ENCODE peak calls at places on chromosomes 2 and 18, in seven cellular contexts. D, W, L, Q, T, H and Z are unnamed samples.
A peak's percentile ranks its signal among the peaks of the same experiment; 100 is the strongest.

GRCh38 chr18:9642799-9643445 is 28.6 kb upstream of the PPP4R1 start:
- DNase-seq in D (no peak), W (no peak), L (no peak), Q (no peak), T (no peak), H (no peak), Z (no peak)

GRCh38 chr2:20487392-20488135 is 40.7 kb downstream of the RHOB start:
- DNase-seq in D (no peak), W (peak; percentile 66), L (no peak), Q (no peak), T (no peak), H (no peak), Z (no peak)

GRCh38 chr2:118731396-118731795 is 116.1 kb downstream of the EN1 start:
- DNase-seq in D (no peak), W (no peak), L (no peak), Q (no peak), T (no peak), H (no peak), Z (no peak)

GRCh38 chr2:173854840-173855239 is 110.3 kb downstream of the SP3 start:
- DNase-seq in D (no peak), W (no peak), L (no peak), Q (no peak), T (no peak), H (no peak), Z (no peak)

GRCh38 chr2:9170458-9171130 is 36.0 kb upstream of the ASAP2 start:
- DNase-seq in D (no peak), W (no peak), L (no peak), Q (no peak), T (no peak), H (no peak), Z (no peak)

GRCh38 chr18:36296591-36297418 is 708 bp upstream of the FHOD3 start:
- DNase-seq in D (peak; percentile 67), W (peak; percentile 86), L (peak; percentile 30), Q (peak; percentile 32), T (no peak), H (peak; percentile 73), Z (peak; percentile 34)

GRCh38 chr2:176136375-176137248 is 7.1 kb downstream of the HOXD8 start:
- DNase-seq in D (no peak), W (peak; percentile 75), L (no peak), Q (no peak), T (no peak), H (no peak), Z (no peak)

GRCh38 chr2:105617631-105618350 is 126.9 kb upstream of the NCK2 start:
- DNase-seq in D (peak; percentile 34), W (no peak), L (no peak), Q (peak; percentile 76), T (no peak), H (no peak), Z (no peak)

GRCh38 chr2:215748446-215748845 is 264.9 kb downstream of the MREG start:
- DNase-seq in D (no peak), W (no peak), L (no peak), Q (no peak), T (no peak), H (no peak), Z (no peak)

GRCh38 chr2:37560863-37561614 is 110.4 kb downstream of the CDC42EP3 start:
- DNase-seq in D (no peak), W (no peak), L (no peak), Q (no peak), T (no peak), H (no peak), Z (no peak)

GRCh38 chr2:188089896-188090295 is 201.8 kb upstream of the GULP1 start:
- DNase-seq in D (no peak), W (no peak), L (no peak), Q (no peak), T (no peak), H (no peak), Z (no peak)

GRCh38 chr2:202965810-202966454 is 48.7 kb upstream of the NBEAL1 start:
- DNase-seq in D (peak; percentile 71), W (no peak), L (peak; percentile 3), Q (peak; percentile 17), T (peak; percentile 60), H (no peak), Z (peak; percentile 15)

GRCh38 chr2:925309-925708 is 25.3 kb upstream of the SNTG2 start:
- DNase-seq in D (no peak), W (no peak), L (no peak), Q (no peak), T (no peak), H (no peak), Z (no peak)

GRCh38 chr2:137813176-137813575 is 151.1 kb upstream of the HNMT start:
- DNase-seq in D (no peak), W (no peak), L (no peak), Q (no peak), T (no peak), H (no peak), Z (no peak)

DNA sequence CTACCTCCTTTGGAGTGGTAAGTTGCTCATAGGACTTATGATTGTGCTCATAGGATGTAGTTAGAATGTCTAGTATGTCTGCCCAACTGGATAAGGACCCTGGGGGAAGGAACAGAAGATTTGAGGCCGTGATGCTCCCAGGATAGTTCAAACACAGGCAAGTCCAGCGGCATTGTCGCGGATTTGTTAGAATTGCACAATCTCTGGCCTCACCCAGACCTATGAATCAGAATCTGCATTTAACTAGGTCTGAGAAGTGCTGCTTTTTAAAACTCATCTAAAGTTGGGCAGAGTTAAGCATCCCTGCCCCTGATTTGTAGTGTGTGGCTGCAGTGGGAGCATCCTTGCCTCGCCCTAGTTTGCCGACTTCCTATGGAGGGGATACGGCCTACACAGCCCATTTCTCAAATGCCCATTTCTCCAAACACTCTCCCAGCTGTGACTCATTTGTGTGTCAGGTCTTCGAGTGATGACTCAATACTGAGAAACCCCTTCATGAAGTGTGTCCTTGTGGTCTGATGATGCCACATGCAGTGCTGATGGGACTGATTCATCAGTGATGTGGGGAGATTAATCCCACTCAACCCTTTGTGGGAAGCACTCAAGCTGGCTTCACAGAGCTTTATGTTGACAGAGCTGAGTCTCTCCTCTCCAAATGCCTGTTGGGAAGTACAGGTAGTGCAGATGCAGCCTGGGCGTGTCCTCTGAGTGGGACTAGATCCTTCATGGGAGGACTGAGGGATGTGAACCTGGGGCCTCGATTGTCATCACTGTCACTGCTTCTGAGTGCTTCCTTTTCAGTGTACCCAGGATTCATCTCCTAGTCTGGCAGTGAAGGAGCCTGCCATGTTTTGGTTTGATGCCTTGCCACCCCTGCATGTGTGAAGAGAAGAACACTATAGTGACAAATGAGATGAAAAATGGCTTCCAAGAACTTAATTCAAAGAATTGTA is 18.7 kb downstream of the SMIM21 start:
- DNase-seq in D (no peak), W (no peak), L (no peak), Q (peak; percentile 32), T (no peak), H (no peak), Z (no peak)
- TF ChIP-seq TAF1 in D (no peak), W (no peak), L (no peak), Q (no peak), T (no peak), H (no peak), Z (no peak)

GRCh38 chr2:190648289-190649034 is 421 bp upstream of the NAB1 start:
- DNase-seq in D (peak; percentile 86), W (peak; percentile 96), L (peak; percentile 72), Q (peak; percentile 58), T (peak; percentile 17), H (no peak), Z (peak; percentile 69)

GRCh38 chr2:190651413-190651812 is 2.5 kb downstream of the NAB1 start:
- DNase-seq in D (no peak), W (no peak), L (no peak), Q (no peak), T (no peak), H (no peak), Z (no peak)

GRCh38 chr2:190649035-190649797 is at the start of gene NAB1:
- DNase-seq in D (no peak), W (peak; percentile 82), L (peak; percentile 53), Q (peak; percentile 15), T (no peak), H (no peak), Z (peak; percentile 47)

GRCh38 chr2:190646780-190647626 is 1.9 kb upstream of the NAB1 start:
- DNase-seq in D (no peak), W (no peak), L (no peak), Q (no peak), T (no peak), H (no peak), Z (no peak)

GRCh38 chr2:190649798-190650390 is 1.0 kb downstream of the NAB1 start:
- DNase-seq in D (no peak), W (peak; percentile 39), L (no peak), Q (peak; percentile 47), T (no peak), H (no peak), Z (no peak)
- TF ChIP-seq POLR2AphosphoS5 in D (no peak), W (no peak), L (no peak), Q (no peak), T (no peak), H (no peak), Z (no peak)

GRCh38 chr18:50194623-50195532 is at the start of gene MYO5B:
- DNase-seq in D (peak; percentile 63), W (peak; percentile 86), L (peak; percentile 75), Q (peak; percentile 63), T (no peak), H (no peak), Z (peak; percentile 66)
- TF ChIP-seq TAF1 in D (no peak), W (no peak), L (no peak), Q (no peak), T (no peak), H (no peak), Z (no peak)

GRCh38 chr18:44697315-44697714 is 16.6 kb downstream of the SETBP1 start:
- DNase-seq in D (no peak), W (no peak), L (no peak), Q (no peak), T (no peak), H (no peak), Z (no peak)
- TF ChIP-seq POLR2AphosphoS5 in D (no peak), W (no peak), L (no peak), Q (no peak), T (no peak), H (no peak), Z (no peak)

GRCh38 chr2:49165662-49166061 is 11.3 kb upstream of the FSHR start:
- DNase-seq in D (no peak), W (no peak), L (no peak), Q (no peak), T (no peak), H (no peak), Z (no peak)
- TF ChIP-seq TAF1 in D (no peak), W (no peak), L (no peak), Q (no peak), T (no peak), H (no peak), Z (no peak)

GRCh38 chr2:179642462-179642861 is 218.9 kb downstream of the ZNF385B start:
- DNase-seq in D (no peak), W (no peak), L (no peak), Q (no peak), T (no peak), H (no peak), Z (no peak)

GRCh38 chr2:179636100-179636980 is 225.1 kb downstream of the ZNF385B start:
- DNase-seq in D (no peak), W (no peak), L (no peak), Q (peak; percentile 21), T (no peak), H (no peak), Z (no peak)

DNA sequence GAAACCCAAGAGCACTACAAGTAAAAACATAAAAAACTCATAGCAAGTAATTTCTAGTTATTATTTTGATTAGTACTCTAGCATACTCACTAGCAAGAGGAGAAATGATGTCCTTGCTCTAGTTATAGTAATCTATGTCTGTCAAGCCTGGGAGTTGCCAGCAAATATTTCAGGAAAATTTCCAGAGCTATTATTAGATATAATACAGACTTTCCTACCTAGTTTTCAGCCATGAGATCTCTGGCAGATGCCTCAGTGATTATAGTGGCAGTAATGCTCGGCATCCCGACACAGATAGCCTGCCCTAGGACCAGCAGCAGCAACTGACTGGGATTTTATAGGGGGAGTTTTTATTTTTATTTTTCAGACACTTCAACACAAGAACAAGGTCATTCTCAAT is 224.4 kb downstream of the ZNF385B start:
- DNase-seq in D (no peak), W (no peak), L (no peak), Q (no peak), T (no peak), H (no peak), Z (no peak)
- TF ChIP-seq POLR2AphosphoS5 in D (no peak), W (no peak), L (no peak), Q (no peak), T (no peak), H (no peak), Z (no peak)